ENCODE peak calls at places on chromosomes 11 and 22, in six cellular contexts. Z, S, G, B, U and D are unnamed samples.

GRCh38 chr11:2517386-2518064 is 72.7 kb downstream of the KCNQ1 start:
- DNase-seq in U (peak; percentile 3), B (peak; percentile 12), G (no peak), S (peak; percentile 0), Z (no peak), D (peak; percentile 11)

GRCh38 chr11:87290304-87290922 is 252.7 kb downstream of the TMEM135 start:
- DNase-seq in B (no peak), S (peak; percentile 76), Z (peak; percentile 33), G (peak; percentile 13), U (no peak), D (no peak)

GRCh38 chr11:123543796-123544195 is 110.6 kb downstream of the SCN3B start:
- DNase-seq in B (no peak), Z (no peak), G (no peak), U (no peak), S (no peak), D (no peak)

GRCh38 chr11:32225491-32226285 is 134.8 kb downstream of the RCN1 start:
- DNase-seq in U (no peak), B (no peak), S (no peak), Z (no peak), G (no peak), D (no peak)

GRCh38 chr11:61384271-61385242 is 7.8 kb upstream of the TMEM216 start:
- DNase-seq in G (no peak), S (peak; percentile 36), U (no peak), Z (no peak), B (no peak), D (no peak)

GRCh38 chr11:80855975-80856524 is 1415.2 kb upstream of the TENM4 start:
- DNase-seq in B (no peak), G (no peak), Z (no peak), S (no peak), U (no peak), D (no peak)

GRCh38 chr11:62857541-62857982 is 18.2 kb upstream of the WDR74 start:
- DNase-seq in U (no peak), S (no peak), B (no peak), Z (no peak), G (no peak), D (no peak)

GRCh38 chr22:29224859-29225410 is 19.2 kb downstream of the EMID1 start:
- DNase-seq in S (no peak), G (no peak), B (no peak), Z (no peak), U (no peak), D (no peak)

GRCh38 chr11:122746050-122746478 is 90.5 kb downstream of the UBASH3B start:
- DNase-seq in S (no peak), G (peak; percentile 78), U (no peak), B (no peak), Z (no peak), D (peak; percentile 23)

GRCh38 chr11:50037282-50037681 is 4.6 kb downstream of the OR4C45 start:
- DNase-seq in G (no peak), Z (no peak), U (no peak), S (no peak), B (no peak), D (no peak)
- H3K9me3 ChIP-seq in G (no peaks in the 10 kb centered on the region), Z (no peaks in the 10 kb centered on the region), U (no peaks in the 10 kb centered on the region), S (peaks cover 24% of the 10 kb centered on the region), B (no peaks in the 10 kb centered on the region), D (peaks cover 24% of the 10 kb centered on the region)

GRCh38 chr11:9914064-9914463 is 250.2 kb downstream of the SWAP70 start:
- DNase-seq in B (no peak), G (no peak), S (no peak), Z (no peak), U (no peak), D (no peak)
- H3K9me3 ChIP-seq in B (no peaks in the 10 kb centered on the region), G (no peaks in the 10 kb centered on the region), S (no peaks in the 10 kb centered on the region), Z (peaks cover 10% of the 10 kb centered on the region), U (no peaks in the 10 kb centered on the region), D (no peaks in the 10 kb centered on the region)

GRCh38 chr22:47295982-47296381 is 533.5 kb downstream of the TBC1D22A start:
- DNase-seq in U (no peak), S (no peak), B (no peak), Z (no peak), G (no peak), D (no peak)
- H3K9me3 ChIP-seq in U (no peaks in the 10 kb centered on the region), S (no peaks in the 10 kb centered on the region), B (no peaks in the 10 kb centered on the region), Z (no peaks in the 10 kb centered on the region), G (no peaks in the 10 kb centered on the region), D (no peaks in the 10 kb centered on the region)

GRCh38 chr22:20108757-20109230 is 7.1 kb upstream of the RANBP1 start:
- DNase-seq in U (no peak), B (no peak), Z (no peak), S (no peak), G (no peak), D (no peak)
- H3K9me3 ChIP-seq in U (no peaks in the 10 kb centered on the region), B (no peaks in the 10 kb centered on the region), Z (no peaks in the 10 kb centered on the region), S (no peaks in the 10 kb centered on the region), G (no peaks in the 10 kb centered on the region), D (no peaks in the 10 kb centered on the region)

GRCh38 chr11:100670140-100670539 is 16.9 kb upstream of the ARHGAP42 start:
- DNase-seq in Z (no peak), G (no peak), U (no peak), B (no peak), S (no peak), D (no peak)
- H3K9me3 ChIP-seq in Z (no peaks in the 10 kb centered on the region), G (no peaks in the 10 kb centered on the region), U (no peaks in the 10 kb centered on the region), B (no peaks in the 10 kb centered on the region), S (no peaks in the 10 kb centered on the region), D (no peaks in the 10 kb centered on the region)

GRCh38 chr11:79708319-79708928 is 267.6 kb upstream of the TENM4 start:
- DNase-seq in B (no peak), U (no peak), Z (peak; percentile 35), G (no peak), S (peak; percentile 72), D (peak; percentile 14)
- H3K9me3 ChIP-seq in B (no peaks in the 10 kb centered on the region), U (no peaks in the 10 kb centered on the region), Z (no peaks in the 10 kb centered on the region), G (peaks cover 6% of the 10 kb centered on the region), S (peaks cover 6% of the 10 kb centered on the region), D (no peaks in the 10 kb centered on the region)

GRCh38 chr22:47445212-47445611 is 682.8 kb downstream of the TBC1D22A start:
- DNase-seq in G (no peak), S (no peak), Z (no peak), B (no peak), U (no peak), D (no peak)
- H3K9me3 ChIP-seq in G (peaks cover 21% of the 10 kb centered on the region), S (peaks cover 20% of the 10 kb centered on the region), Z (no peaks in the 10 kb centered on the region), B (no peaks in the 10 kb centered on the region), U (no peaks in the 10 kb centered on the region), D (no peaks in the 10 kb centered on the region)

DNA sequence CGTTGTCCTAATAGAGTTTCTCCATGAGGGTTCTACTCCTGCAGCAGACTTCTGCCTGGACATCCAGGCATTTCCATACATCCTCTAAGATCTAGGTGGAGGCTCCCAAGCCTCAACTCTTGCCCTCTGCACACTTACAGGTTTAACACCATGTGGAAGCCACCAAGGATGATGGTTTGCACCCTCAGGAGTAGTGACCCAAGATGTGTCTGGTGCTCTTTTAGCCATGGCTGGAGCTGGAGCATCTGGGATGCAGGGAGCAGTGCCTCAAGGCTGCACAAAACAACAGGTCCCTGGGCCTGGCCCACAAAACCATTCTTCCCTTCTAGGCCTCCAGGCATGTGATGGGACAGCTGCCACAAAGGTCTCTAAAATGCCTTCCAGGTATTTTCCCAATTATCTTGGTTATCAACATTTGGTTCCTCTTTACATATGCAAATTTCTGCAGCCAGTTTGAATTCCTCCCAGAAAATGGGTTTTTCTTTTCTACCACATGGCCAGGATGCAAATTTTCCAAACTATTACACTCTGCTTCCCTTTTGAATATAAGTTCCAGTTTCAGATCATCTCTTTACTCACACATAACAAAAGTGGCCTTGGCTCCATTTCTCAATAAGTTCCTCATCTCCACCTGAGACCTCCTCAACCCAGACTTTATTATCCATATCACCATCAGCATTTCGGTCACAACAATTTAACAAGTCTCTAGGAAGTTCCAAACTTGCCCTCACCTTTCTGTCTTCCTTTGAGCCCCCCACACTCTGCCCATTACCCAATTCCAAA is 69.5 kb upstream of the GNAZ start:
- DNase-seq in G (no peak), B (no peak), Z (no peak), S (no peak), U (no peak), D (no peak)
- H3K9me3 ChIP-seq in G (peaks cover 12% of the 10 kb centered on the region), B (no peaks in the 10 kb centered on the region), Z (peaks cover 3% of the 10 kb centered on the region), S (peaks cover 4% of the 10 kb centered on the region), U (peaks cover 19% of the 10 kb centered on the region), D (peaks cover 20% of the 10 kb centered on the region)

GRCh38 chr22:48431536-48432315 is 1395.9 kb downstream of the BRD1 start:
- DNase-seq in U (no peak), S (no peak), B (no peak), Z (no peak), G (peak; percentile 8), D (peak; percentile 9)
- H3K9me3 ChIP-seq in U (no peaks in the 10 kb centered on the region), S (no peaks in the 10 kb centered on the region), B (no peaks in the 10 kb centered on the region), Z (no peaks in the 10 kb centered on the region), G (no peaks in the 10 kb centered on the region), D (no peaks in the 10 kb centered on the region)